ENCODE peak calls at places on chromosomes 7 and 10, in five cellular contexts. P is GM12878, M is HepG2, A is K562, C is H1. O is an unnamed sample.

GRCh38 chr7:90210925-90211324 is 615 bp upstream of the STEAP2 start:
- DNase-seq in P (no peak), M (peak), A (no peak), C (peak), O (no peak)

GRCh38 chr7:24370541-24370940 is 86.6 kb downstream of the NPY start:
- DNase-seq in P (no peak), M (no peak), A (no peak), C (no peak), O (no peak)

GRCh38 chr7:156435486-156436231 is 204.9 kb upstream of the RNF32 start:
- DNase-seq in P (no peak), M (no peak), A (no peak), C (no peak), O (no peak)

GRCh38 chr7:107958764-107959526 is 44.0 kb downstream of the LAMB1 start:
- DNase-seq in P (no peak), M (no peak), A (no peak), C (no peak), O (no peak)

GRCh38 chr10:101367569-101368453 is 13.8 kb downstream of the BTRC start:
- DNase-seq in P (no peak), M (no peak), A (peak), C (no peak), O (peak)

GRCh38 chr7:19119901-19120486 is 2.6 kb upstream of the TWIST1 start:
- DNase-seq in P (no peak), M (no peak), A (no peak), C (no peak), O (no peak)

GRCh38 chr7:10156972-10157371 is 816.7 kb upstream of the PHF14 start:
- DNase-seq in P (no peak), M (no peak), A (no peak), C (no peak), O (no peak)

GRCh38 chr10:69957516-69958231 is 95.0 kb upstream of the MACROH2A2 start:
- DNase-seq in P (no peak), M (no peak), A (no peak), C (no peak), O (no peak)

GRCh38 chr10:86415099-86415498 is 48.5 kb upstream of the GRID1 start:
- DNase-seq in P (no peak), M (no peak), A (no peak), C (no peak), O (no peak)

GRCh38 chr10:98269435-98269912 is 1.5 kb upstream of the LOXL4 start:
- DNase-seq in P (no peak), M (peak), A (peak), C (no peak), O (peak)

GRCh38 chr7:21345361-21345760 is 82.5 kb upstream of the SP4 start:
- DNase-seq in P (peak), M (no peak), A (no peak), C (no peak), O (no peak)

GRCh38 chr7:87152897-87153641 is 816 bp downstream of the DMTF1 start:
- DNase-seq in P (no peak), M (peak), A (no peak), C (peak), O (no peak)

GRCh38 chr7:475425-475728 is 44.3 kb downstream of the PDGFA start:
- DNase-seq in P (no peak), M (no peak), A (no peak), C (no peak), O (no peak)

DNA sequence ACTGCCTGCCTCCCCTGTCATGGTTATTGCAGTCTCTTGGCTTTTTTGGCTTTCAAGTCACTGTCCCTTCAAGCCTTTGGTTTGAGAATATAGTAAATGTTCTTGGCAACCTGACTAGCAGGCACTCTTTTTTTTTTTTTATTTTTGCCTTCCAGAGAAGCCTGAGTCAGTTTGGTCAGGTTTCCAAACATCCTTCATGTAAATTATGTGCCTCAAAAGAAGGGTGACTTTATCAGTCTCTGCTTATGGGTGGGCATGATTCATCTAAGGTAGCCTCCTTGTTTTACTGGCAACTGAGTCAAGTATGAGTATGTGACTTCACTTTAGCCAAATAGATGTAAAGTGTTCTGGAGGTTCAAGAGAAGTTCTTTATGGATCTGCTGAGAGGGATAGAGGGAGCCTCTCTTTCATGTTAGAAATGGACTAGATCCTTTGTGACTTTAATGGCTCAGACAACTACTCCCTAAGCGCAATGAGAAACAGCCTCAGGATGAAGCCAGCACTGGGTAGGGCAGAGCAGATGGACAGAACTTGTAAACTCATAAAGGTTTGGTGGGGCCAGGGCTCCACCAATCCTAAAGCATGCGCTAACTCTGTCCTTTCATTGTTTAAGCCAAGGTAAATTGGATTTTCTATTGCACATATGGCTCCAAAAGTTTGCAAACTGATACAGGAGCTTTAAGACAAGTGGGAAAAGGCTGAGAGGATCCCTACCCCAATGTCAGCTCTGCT is 177.9 kb upstream of the MEOX2 start:
- DNase-seq in P (no peak), M (no peak), A (no peak), C (no peak), O (no peak)
- TF ChIP-seq CEBPB in P (no peak), M (no peak), A (no peak), C (no peak), O (no peak)

DNA sequence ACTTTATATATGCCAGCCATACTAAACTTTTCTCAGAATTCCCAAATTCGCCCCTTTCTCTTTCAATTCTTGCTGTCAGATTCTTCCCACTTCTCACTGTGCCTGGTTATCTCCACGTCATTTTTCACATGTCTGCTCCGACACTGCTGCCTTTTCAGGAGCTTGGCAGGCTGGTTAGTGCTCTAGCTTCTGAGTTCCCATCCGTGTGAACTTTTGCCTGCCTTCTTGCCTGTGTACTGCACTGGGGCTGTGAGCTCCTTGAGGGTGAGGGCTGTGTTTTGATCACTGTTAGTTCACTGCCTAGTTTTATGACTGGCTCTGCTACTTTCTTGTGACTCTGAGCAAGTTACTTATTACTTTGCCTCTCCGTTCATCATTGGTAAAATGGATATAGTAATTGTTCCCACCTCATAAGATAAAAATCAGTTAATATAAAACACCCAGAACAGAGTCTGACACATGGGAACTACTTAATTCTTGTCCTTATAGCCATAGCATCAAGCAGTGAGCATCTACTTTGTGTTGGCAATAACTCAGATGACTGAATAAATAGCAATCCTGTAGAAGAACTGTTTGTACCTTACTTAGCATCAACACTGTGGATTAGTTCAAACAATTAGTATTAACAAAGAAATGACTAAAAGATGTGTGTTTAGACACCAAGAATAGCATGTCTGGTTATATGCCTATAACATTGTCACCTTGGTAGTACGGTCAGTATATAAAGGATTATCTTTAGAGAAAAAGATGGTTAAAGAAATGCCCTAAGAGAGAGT is 5.5 kb downstream of the GSTO1 start:
- DNase-seq in P (no peak), M (no peak), A (no peak), C (no peak), O (no peak)
- TF ChIP-seq YY1 in P (no peak), M (no peak), A (no peak), C (no peak), O (no peak)

GRCh38 chr7:151247611-151248176 is 800 bp downstream of the SMARCD3 start:
- DNase-seq in P (no peak), M (no peak), A (no peak), C (peak), O (no peak)

GRCh38 chr7:151247016-151247580 is 1.4 kb downstream of the SMARCD3 start:
- DNase-seq in P (no peak), M (no peak), A (no peak), C (peak), O (no peak)

GRCh38 chr7:151244871-151245346 is 3.6 kb downstream of the SMARCD3 start:
- DNase-seq in P (no peak), M (no peak), A (no peak), C (no peak), O (no peak)

GRCh38 chr7:151245360-151246160 is 2.9 kb downstream of the SMARCD3 start:
- DNase-seq in P (no peak), M (no peak), A (peak), C (peak), O (no peak)

DNA sequence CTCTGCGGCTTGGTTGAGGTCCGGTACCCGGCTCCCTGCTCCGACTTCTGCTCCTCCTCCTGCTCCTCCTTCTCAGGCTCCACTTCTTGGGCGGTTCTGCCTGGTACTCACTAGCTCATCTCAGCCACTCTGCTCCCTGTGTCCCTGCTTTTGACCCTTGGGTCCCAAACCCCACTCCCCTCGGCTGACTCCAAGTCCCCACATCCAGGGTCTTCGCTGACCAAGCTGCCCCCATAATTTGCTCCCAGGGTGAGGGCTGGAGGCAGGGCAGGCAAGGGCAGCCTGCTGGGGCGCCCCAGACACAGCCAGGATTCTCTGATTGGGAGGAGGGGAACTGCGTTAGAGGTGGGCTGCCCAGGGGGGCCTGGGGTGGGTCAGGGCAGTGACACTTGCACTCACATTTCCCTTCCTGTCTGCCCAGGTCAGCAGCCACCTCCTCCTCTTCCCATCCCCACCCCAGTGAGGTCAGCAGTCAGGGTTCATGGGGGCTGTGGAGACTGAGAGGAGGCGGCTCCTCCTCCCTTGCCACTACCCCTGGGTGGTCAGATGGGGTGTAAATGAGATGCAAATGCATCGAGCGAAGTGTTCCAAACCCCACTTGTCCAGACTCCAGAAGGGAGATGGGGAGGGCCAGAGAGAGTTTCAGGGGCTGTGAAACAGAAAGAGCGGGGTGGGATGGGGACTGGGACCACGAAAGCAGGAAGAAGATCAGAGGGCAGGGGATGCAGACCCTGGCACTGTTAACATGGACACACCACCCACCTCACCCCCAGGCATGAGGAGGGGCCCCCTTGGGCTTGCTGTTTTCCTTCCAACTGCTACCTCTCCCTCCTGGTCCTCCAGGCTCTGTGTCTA is 2.1 kb downstream of the SMARCD3 start:
- DNase-seq in P (no peak), M (no peak), A (no peak), C (peak), O (no peak)
- TF ChIP-seq CEBPB in P (no peak), M (no peak), A (no peak), C (no peak), O (no peak)

GRCh38 chr10:88707429-88708110 is 1.5 kb downstream of the LIPK start:
- DNase-seq in P (no peak), M (no peak), A (no peak), C (no peak), O (peak)
- TF ChIP-seq YY1 in P (no peak), M (no peak), A (no peak), C (no peak), O (no peak)

DNA sequence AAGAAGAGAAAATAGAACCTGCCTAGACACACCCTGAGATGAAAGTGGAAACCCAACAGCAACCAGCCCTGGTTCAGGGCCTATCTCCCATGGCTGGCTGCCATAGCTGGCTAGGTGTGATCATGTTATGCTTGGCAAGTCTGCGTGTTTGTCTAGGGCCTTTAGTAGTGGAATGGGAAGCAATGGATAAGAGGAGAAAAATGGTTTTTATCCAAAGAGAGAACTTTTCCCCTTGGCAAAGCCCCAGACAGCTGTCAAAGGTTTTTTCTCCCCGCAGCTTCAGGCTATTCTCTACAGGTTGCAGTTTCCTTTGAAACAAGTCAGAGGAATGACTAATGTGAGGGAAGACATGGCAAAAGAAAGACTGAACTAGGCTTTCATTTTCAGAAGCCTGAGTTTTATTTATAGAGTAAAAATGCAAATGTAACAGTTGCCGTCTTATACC is 161.5 kb downstream of the SEMA3D start:
- DNase-seq in P (no peak), M (no peak), A (no peak), C (no peak), O (no peak)
- TF ChIP-seq CEBPB in P (no peak), M (no peak), A (no peak), C (no peak), O (no peak)

DNA sequence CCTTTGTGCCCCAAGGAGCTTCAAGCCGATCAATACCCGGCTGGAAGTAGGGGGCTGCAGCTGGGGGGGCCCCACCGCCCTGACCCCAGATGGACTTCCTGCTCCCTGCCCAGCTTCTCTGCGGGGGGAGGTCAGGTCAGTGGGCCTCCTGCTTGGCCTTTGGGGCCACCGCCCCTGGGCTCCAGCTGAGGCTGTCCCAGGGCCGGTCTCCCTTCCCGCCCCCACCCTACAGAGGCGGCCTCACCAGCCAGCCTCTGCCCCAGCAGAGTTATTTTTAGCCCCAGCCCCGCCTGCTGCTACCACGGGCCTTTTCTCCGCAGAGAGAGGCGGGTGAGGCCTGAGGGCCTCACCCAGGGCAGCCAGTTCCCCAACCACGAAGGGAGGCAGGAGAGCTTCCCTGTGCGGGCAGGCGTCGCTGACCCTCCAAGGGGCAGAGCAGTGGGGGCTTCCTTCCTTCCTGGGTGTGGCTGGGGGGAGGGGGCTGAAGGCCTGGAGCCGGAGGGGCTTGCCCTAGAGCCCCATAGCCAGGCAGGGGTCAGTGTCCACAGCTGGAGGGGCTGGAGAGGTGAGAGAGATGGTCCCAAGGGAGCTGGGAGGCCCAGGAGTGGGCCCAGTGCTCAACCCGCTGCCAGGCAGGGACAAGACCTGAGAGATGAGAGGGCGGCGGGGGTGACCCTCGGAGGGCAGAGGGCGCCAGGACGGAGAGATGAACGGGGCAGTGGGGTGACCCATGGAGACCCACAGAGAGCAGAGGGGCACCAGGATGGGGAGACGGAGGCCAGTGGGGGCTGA is 24.6 kb downstream of the PWWP2B start:
- DNase-seq in P (no peak), M (peak), A (peak), C (no peak), O (no peak)
- TF ChIP-seq YY1 in P (no peak), M (no peak), A (no peak), C (no peak), O (no peak)

DNA sequence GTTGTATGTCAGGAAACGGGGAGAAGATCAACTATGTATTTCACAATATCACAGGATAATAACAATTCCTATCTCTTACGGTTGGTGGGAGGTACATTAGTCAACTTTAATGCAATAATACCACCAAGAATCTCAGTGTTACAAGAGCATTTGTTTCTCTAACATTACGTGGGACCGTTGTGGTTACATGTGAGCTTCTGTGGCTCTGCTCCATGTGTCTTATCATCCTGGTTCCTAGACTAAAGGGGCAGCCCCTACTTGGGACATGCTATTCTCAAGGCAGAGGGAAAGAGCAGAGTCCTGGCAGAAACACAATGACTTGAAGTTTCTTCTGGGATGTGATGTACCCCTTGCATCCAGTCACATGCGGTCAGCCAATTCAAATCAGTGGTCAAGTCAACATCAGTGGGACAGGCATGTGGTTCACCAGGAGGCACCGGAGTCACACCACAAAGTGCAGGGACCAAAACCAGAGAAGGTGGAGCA is 2.5 kb upstream of the ZNF22 start:
- DNase-seq in P (no peak), M (no peak), A (no peak), C (no peak), O (no peak)
- TF ChIP-seq CEBPB in P (no peak), M (peak), A (peak), C (no peak), O (no peak)

DNA sequence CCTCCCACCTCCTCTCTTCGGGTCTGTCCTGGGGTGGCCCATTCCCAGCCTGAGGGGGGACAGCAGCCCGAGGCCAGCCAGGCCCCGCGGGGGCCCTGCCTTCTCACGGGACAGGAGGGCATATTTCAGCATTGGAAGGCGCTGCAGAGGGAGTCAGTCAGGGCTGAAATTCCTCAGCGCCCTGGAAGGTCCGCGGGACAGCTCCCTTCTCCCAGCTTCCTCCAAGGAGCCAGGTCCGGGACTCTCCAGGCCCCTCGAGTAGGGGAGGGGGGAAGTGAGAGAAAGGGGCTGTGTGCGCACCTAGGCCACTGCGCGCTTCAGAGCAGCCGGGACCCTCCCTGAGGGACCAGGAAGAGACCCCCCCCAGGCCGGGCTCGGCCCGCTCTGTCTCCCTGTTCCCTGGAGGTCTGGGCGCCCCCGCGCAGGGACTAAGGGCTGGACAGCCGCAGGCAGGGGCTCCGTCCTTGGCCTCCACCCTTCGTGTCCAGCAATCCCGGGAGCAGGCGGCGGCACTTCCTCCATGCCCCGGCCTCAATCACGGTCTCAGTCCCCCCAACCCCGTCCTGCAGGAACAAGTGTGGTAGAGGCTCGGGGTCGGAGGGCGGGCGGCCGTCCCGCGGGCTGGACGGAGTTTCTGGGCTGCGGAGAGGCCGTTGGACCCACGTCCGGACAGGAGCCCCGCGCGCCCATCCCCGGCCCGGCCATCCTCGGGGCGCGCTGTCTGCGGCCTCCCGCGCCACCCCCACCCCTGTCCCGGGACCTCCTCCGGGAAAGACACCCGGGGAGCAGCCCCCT is 6.0 kb upstream of the ELFN1 start:
- DNase-seq in P (no peak), M (no peak), A (no peak), C (peak), O (no peak)
- TF ChIP-seq YY1 in P (no peak), M (no peak), A (no peak), C (no peak), O (no peak)